ENCODE peak calls at places on chromosomes 13 and 19, in five cellular contexts. P, T, R, K and A are unnamed samples.

GRCh38 chr13:94607939-94608338 is 6.3 kb downstream of the GPR180 start:
- DNase-seq in P (no peak), T (no peak), R (no peak), K (no peak), A (no peak)

GRCh38 chr19:35114656-35115537 is 726 bp upstream of the FXYD3 start:
- DNase-seq in P (peak), T (peak), R (no peak), K (peak), A (peak)

GRCh38 chr19:3699071-3699740 is 1.1 kb downstream of the PIP5K1C start:
- DNase-seq in P (peak), T (peak), R (no peak), K (peak), A (peak)

GRCh38 chr13:66353664-66354063 is 876.5 kb downstream of the PCDH9 start:
- DNase-seq in P (peak), T (peak), R (no peak), K (no peak), A (peak)

GRCh38 chr13:42696191-42696590 is 85.2 kb upstream of the FAM216B start:
- DNase-seq in P (no peak), T (peak), R (no peak), K (no peak), A (peak)

GRCh38 chr19:4582112-4582553 is 22.6 kb upstream of the SEMA6B start:
- DNase-seq in P (no peak), T (peak), R (no peak), K (no peak), A (no peak)

GRCh38 chr19:49430172-49430677 is 5.0 kb downstream of the GFY start:
- DNase-seq in P (no peak), T (no peak), R (no peak), K (peak), A (no peak)

GRCh38 chr19:46426035-46426505 is 2.7 kb downstream of the PNMA8C start:
- DNase-seq in P (no peak), T (peak), R (no peak), K (no peak), A (peak)

GRCh38 chr19:19342086-19343015 is 21.7 kb downstream of the MAU2 start:
- DNase-seq in P (peak), T (peak), R (no peak), K (peak), A (peak)

GRCh38 chr13:23570931-23571330 is 719 bp downstream of the TNFRSF19 start:
- DNase-seq in P (no peak), T (peak), R (no peak), K (no peak), A (peak)
- TF ChIP-seq CTCF in P (no peak), T (peak), R (peak), K (peak), A (peak)

DNA sequence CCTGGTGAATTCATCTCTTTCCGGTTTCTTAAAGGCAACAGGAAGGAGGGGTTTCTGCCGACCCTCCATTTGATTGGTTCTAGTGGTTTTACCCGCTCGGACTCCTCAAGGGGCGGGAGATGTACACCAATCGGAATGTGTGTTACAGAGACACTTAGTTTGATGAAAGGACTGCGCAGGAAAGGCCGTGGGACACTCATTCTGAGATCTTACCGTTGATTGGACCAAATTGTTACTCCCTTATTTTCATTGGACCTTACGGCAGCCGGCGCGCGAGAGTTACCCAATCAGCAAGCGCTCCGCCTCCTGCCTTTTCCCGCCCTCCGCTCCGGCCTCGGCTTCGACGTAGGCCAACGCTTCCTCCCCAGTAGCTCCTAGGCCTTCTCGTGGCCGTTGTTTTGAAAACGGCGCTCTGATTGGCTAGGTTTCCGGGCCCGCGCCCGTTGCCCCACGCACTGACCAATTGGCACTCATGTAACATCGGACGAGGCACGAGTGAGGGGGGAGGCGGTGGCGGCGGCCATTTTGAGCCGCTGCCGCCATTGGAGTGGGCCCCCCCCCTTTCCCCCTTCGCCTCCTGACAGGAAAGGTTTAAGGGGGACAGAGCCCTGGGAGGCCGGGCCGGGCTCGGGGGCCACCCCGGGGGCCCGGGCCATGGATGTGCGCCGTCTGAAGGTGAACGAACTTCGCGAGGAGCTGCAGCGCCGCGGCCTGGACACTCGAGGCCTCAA is at the start of gene HNRNPUL1:
- DNase-seq in P (peak), T (peak), R (peak), K (peak), A (peak)
- TF ChIP-seq CTCF in P (peak), T (no peak), R (peak), K (peak), A (peak)

GRCh38 chr13:90968510-90968909 is 379.0 kb upstream of the MIR17HG start:
- DNase-seq in P (no peak), T (peak), R (no peak), K (no peak), A (peak)
- TF ChIP-seq CTCF in P (no peak), T (no peak), R (peak), K (no peak), A (peak)

DNA sequence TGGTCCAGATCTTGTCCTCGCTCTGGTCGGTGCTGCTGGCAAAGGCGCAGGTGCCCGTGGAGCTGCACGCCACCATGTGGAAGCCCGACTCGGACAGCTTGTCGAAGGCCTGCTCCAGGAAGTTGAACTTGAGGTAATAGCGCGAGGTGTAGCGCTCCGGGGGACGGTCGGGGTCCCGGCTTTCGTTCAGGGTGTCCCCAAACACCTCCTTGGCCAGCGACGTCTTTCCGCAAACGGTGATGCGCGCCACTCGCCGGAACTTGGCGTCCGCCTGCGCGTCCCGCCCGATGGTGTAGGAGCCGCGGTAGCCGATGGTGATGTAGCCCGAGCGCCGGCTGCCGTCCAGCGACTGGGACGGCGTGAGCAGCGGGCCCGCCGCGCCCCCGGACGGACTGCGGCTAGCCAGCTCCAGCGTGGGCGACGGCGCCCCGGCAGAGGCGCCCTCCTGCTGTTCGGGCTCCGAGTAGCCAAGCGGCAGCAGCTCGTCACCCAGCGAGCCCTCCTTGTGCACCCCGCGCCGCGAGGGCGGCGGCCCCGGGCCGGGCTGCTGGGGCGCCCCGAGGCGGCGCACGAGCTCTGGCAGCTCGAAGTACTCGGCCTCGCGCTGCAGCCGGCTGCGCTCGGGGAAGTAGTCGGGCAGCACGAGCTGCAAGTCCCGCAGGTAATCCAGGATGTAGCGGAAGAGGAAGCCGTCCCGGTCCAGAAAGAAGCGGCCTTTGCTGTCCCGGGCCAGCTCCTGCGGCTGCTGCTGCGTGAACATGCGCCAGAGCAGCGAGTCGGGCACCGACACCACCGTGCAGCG is 801 bp downstream of the KCTD12 start:
- DNase-seq in P (peak), T (peak), R (no peak), K (peak), A (peak)
- TF ChIP-seq CTCF in P (peak), T (peak), R (peak), K (peak), A (peak)

GRCh38 chr19:54189668-54190502 is 505 bp upstream of the MBOAT7 start:
- DNase-seq in P (peak), T (peak), R (peak), K (peak), A (peak)

GRCh38 chr19:54190503-54190941 is 586 bp upstream of the TSEN34 start:
- DNase-seq in P (peak), T (peak), R (peak), K (peak), A (peak)

GRCh38 chr19:54192972-54193371 is 1.9 kb downstream of the TSEN34 start:
- DNase-seq in P (no peak), T (no peak), R (no peak), K (no peak), A (no peak)

GRCh38 chr19:54191671-54192453 is 754 bp downstream of the TSEN34 start:
- DNase-seq in P (no peak), T (peak), R (no peak), K (no peak), A (peak)

DNA sequence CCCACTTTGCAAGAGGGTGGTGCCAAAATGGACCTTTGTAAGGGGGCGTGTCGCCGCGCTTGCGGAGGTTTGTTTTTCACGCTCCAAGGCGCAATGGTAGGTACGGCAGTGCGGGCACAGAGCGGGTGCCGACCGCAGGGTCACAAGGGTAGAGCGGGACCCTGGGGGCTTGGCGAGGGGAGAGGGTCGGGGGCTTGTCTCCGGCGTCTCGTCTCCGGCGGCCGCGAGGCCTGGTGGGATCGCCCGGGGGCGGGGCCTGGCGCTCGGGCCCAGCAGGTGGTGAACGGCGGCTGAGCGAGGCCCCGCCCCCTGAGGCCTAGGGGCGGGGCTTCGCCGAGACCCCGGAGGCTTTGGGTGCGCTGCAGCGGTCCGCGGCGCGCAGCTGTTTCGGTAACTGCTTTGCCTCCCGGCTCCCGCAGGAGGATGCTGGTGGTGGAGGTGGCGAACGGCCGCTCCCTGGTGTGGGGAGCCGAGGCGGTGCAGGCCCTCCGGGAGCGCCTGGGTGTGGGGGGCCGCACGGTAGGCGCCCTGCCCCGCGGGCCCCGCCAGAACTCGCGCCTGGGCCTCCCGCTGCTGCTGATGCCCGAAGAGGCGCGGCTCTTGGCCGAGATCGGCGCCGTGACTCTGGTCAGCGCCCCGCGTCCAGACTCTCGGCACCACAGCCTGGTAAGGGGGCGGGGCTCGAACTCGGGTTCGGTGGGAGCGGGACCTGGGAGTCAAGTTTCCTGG is at the start of gene TSEN34:
- DNase-seq in P (no peak), T (no peak), R (peak), K (peak), A (no peak)
- TF ChIP-seq CTCF in P (no peak), T (no peak), R (no peak), K (no peak), A (no peak)

GRCh38 chr13:113730831-113731191 is 28.2 kb upstream of the TMEM255B start:
- DNase-seq in P (no peak), T (no peak), R (no peak), K (no peak), A (no peak)
- TF ChIP-seq CTCF in P (no peak), T (no peak), R (no peak), K (peak), A (no peak)